ENCODE peak calls at places on chromosomes 11 and 22, in eight cellular contexts. Y is sigmoid colon, A is HCT116, S is GM12878, O is prostate gland, Q is stomach, T is breast epithelium, F is suprapubic skin. U is an unnamed sample.

GRCh38 chr22:38262051-38262795 is 10.6 kb downstream of the TMEM184B start:
- DNase-seq in O (peak; percentile 67), S (no peak), T (peak; percentile 68), Y (peak; percentile 79), F (no peak), A (no peak), Q (peak; percentile 71), U (peak; percentile 87)

GRCh38 chr11:20031155-20032001 is 128.9 kb downstream of the DBX1 start:
- DNase-seq in Y (no peak), A (no peak), S (no peak), Q (no peak), F (no peak), T (no peak), O (peak; percentile 37), U (no peak)

GRCh38 chr11:108037636-108038035 is 28.9 kb downstream of the CUL5 start:
- DNase-seq in T (no peak), S (no peak), Q (no peak), F (no peak), Y (no peak), A (no peak), O (no peak), U (no peak)

GRCh38 chr11:43852057-43852636 is 28.5 kb upstream of the ALKBH3 start:
- DNase-seq in F (no peak), A (peak; percentile 67), Q (peak; percentile 62), S (peak; percentile 27), O (no peak), T (no peak), Y (no peak), U (no peak)

GRCh38 chr11:43360361-43361032 is 1.8 kb downstream of the TTC17 start:
- DNase-seq in Q (no peak), F (no peak), O (no peak), S (no peak), T (no peak), A (no peak), Y (no peak), U (no peak)

GRCh38 chr11:61011950-61012830 is 40.7 kb downstream of the CD6 start:
- DNase-seq in O (no peak), S (no peak), A (no peak), Q (no peak), Y (no peak), T (no peak), F (no peak), U (peak; percentile 74)

GRCh38 chr11:116342148-116342547 is 430.6 kb downstream of the BUD13 start:
- DNase-seq in A (no peak), T (no peak), S (no peak), F (no peak), Q (no peak), O (no peak), Y (no peak), U (no peak)

GRCh38 chr11:130911306-130911705 is 5.0 kb downstream of the SNX19 start:
- DNase-seq in A (no peak), O (no peak), T (no peak), Q (no peak), S (no peak), F (no peak), Y (no peak), U (no peak)

GRCh38 chr11:65310756-65311155 is 3.9 kb upstream of the CDC42EP2 start:
- DNase-seq in O (no peak), Q (no peak), T (no peak), Y (no peak), F (no peak), S (no peak), A (no peak), U (no peak)

GRCh38 chr22:44335066-44335839 is 22.5 kb upstream of the SHISAL1 start:
- DNase-seq in S (no peak), A (no peak), O (no peak), Y (no peak), F (no peak), Q (no peak), T (no peak), U (no peak)

GRCh38 chr11:45853616-45854219 is 6.4 kb downstream of the CRY2 start:
- DNase-seq in F (no peak), T (no peak), S (no peak), A (no peak), Y (no peak), Q (no peak), O (no peak), U (no peak)

GRCh38 chr11:111183706-111184105 is 61.8 kb upstream of the POU2AF2 start:
- DNase-seq in S (no peak), T (no peak), A (no peak), O (no peak), Y (no peak), Q (no peak), F (no peak), U (no peak)

GRCh38 chr11:62338218-62338617 is 970 bp downstream of the ASRGL1 start:
- DNase-seq in F (no peak), Q (no peak), T (no peak), O (no peak), A (no peak), S (no peak), Y (no peak), U (no peak)

GRCh38 chr22:29842740-29843139 is 4.7 kb upstream of the ASCC2 start:
- DNase-seq in O (no peak), S (no peak), A (no peak), F (no peak), T (no peak), Y (no peak), Q (no peak), U (no peak)

GRCh38 chr11:38019072-38019775 is 1421.2 kb upstream of the RAG2 start:
- DNase-seq in T (no peak), O (no peak), A (no peak), S (no peak), Y (no peak), Q (no peak), F (no peak), U (no peak)

GRCh38 chr11:10303558-10304363 is 1.1 kb upstream of the ADM start:
- DNase-seq in T (no peak), Y (no peak), S (no peak), F (peak; percentile 75), A (no peak), O (peak; percentile 60), Q (peak; percentile 48), U (peak; percentile 90)

GRCh38 chr11:10305262-10305963 is 540 bp downstream of the ADM start:
- DNase-seq in S (no peak), T (no peak), F (no peak), Y (peak; percentile 75), Q (peak; percentile 49), O (no peak), A (no peak), U (peak; percentile 90)

GRCh38 chr11:10305964-10306918 is 1.4 kb downstream of the ADM start:
- DNase-seq in A (no peak), T (no peak), S (no peak), F (peak; percentile 76), O (no peak), Q (peak; percentile 34), Y (no peak), U (peak; percentile 88)

GRCh38 chr11:10302744-10303557 is 1.9 kb upstream of the ADM start:
- DNase-seq in Q (peak; percentile 93), Y (peak; percentile 96), S (no peak), F (peak; percentile 93), O (peak; percentile 92), T (peak; percentile 92), A (no peak), U (peak; percentile 96)

GRCh38 chr11:10304495-10305261 is at the start of gene ADM:
- DNase-seq in Q (peak; percentile 87), F (peak; percentile 93), S (no peak), O (peak; percentile 93), T (peak; percentile 85), Y (peak; percentile 96), A (peak; percentile 91), U (peak; percentile 93)
- TF ChIP-seq POLR2AphosphoS5 in Q (peak; percentile 98), F (peak; percentile 75), S (peak; percentile 40), O (peak; percentile 92), T (peak; percentile 97), Y (peak; percentile 98), A (peak; percentile 100), U (peak; percentile 93)

GRCh38 chr22:50583294-50583865 is 731 bp upstream of the CHKB start:
- DNase-seq in Q (no peak), Y (no peak), S (no peak), A (no peak), T (no peak), O (no peak), F (peak; percentile 55), U (peak; percentile 73)
- TF ChIP-seq POLR2A in Q (no peak), Y (no peak), S (no peak), A (no peak), T (no peak), O (no peak), F (no peak), U (no peak)

DNA sequence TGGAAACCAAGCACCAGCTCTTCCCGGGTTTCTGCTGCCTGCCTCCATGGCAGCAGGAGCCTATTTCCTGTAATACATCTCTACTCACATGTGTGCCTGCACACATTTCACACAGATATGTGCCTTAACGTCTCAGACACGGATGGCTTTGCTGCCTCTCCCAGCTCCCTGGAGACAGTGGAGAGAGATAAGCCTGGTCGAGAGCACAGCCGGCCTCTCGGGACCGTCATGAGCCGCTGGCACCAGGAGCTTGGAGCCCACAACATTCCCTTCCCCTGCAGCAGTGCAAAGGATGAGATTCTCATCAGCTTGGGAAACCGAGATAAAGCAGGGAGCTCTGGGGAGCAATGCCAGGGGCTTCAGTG is 587.7 kb downstream of the BRD1 start:
- DNase-seq in Y (no peak), Q (no peak), A (no peak), S (no peak), O (peak; percentile 1), T (no peak), F (no peak), U (peak; percentile 48)
- TF ChIP-seq POLR2AphosphoS5 in Y (no peak), Q (no peak), A (no peak), S (no peak), O (no peak), T (no peak), F (no peak), U (no peak)

GRCh38 chr22:49967333-49968241 is 7.0 kb downstream of the PIM3 start:
- DNase-seq in Y (peak; percentile 83), A (no peak), T (peak; percentile 80), O (peak; percentile 16), S (no peak), Q (peak; percentile 78), F (peak; percentile 78), U (peak; percentile 87)
- TF ChIP-seq POLR2A in Y (no peak), A (no peak), T (no peak), O (no peak), S (peak; percentile 61), Q (no peak), F (no peak), U (no peak)

DNA sequence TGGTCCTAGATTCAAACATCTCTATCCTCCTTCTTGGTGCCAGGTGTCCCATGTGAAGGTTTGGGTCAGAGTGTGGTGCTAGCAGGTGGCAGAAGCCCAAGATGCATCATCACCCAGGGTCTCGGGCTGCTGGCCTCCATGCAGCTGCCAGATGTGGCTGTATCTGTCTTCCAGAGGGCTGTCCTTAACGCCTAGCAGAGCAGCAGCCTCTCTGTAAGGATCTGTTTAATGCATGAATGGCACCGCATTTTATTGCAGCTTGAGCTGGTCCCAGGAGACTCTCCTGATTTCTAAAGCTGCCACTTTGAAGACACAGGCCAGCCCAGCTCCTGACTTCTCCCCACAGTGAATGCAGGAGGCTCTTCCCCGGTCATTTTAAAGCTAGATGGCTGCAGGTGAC is 26.3 kb downstream of the SLC1A2 start:
- DNase-seq in S (no peak), F (no peak), Y (no peak), T (no peak), Q (no peak), A (no peak), O (no peak), U (no peak)
- TF ChIP-seq POLR2AphosphoS5 in S (no peak), F (no peak), Y (no peak), T (no peak), Q (no peak), A (no peak), O (no peak), U (no peak)

U was measured in spleen.